ENCODE peak calls at places on chromosomes 11 and 22, in ten cellular contexts. One of them, this sample, is unnamed. For H3K36me3, the result is how much of the 10 kb centered on the place peaks cover.

GRCh38 chr11:107689317-107690202 is 22.3 kb downstream of the SLN start:
- DNase-seq in lung: peak
- DNase-seq in tibial artery: no peak
- DNase-seq in body of pancreas: peak
- DNase-seq in esophagus squamous epithelium: no peak
- DNase-seq in MM.1S: peak
- DNase-seq in upper lobe of right lung: peak
- DNase-seq in kidney epithelial cell: no peak
- DNase-seq in RWPE2: no peak
- DNase-seq in kidney: no peak
- DNase-seq in this sample: peak

GRCh38 chr11:128814856-128815705 is 52.0 kb downstream of the KCNJ1 start:
- DNase-seq in lung: no peak
- DNase-seq in tibial artery: no peak
- DNase-seq in body of pancreas: peak
- DNase-seq in esophagus squamous epithelium: no peak
- DNase-seq in MM.1S: no peak
- DNase-seq in upper lobe of right lung: no peak
- DNase-seq in kidney epithelial cell: peak
- DNase-seq in RWPE2: no peak
- DNase-seq in kidney: no peak
- DNase-seq in this sample: no peak

GRCh38 chr11:762421-763072 is 14.7 kb downstream of the GATD1 start:
- DNase-seq in lung: peak
- DNase-seq in tibial artery: peak
- DNase-seq in body of pancreas: peak
- DNase-seq in esophagus squamous epithelium: no peak
- DNase-seq in MM.1S: no peak
- DNase-seq in upper lobe of right lung: no peak
- DNase-seq in kidney epithelial cell: no peak
- DNase-seq in RWPE2: peak
- DNase-seq in kidney: peak
- DNase-seq in this sample: no peak

GRCh38 chr11:33910261-33910959 is 18.5 kb upstream of the LMO2 start:
- DNase-seq in lung: no peak
- DNase-seq in tibial artery: no peak
- DNase-seq in body of pancreas: no peak
- DNase-seq in esophagus squamous epithelium: no peak
- DNase-seq in MM.1S: no peak
- DNase-seq in upper lobe of right lung: no peak
- DNase-seq in kidney epithelial cell: no peak
- DNase-seq in RWPE2: no peak
- DNase-seq in kidney: no peak
- DNase-seq in this sample: no peak

GRCh38 chr11:130201026-130201425 is 41.4 kb downstream of the ST14 start:
- DNase-seq in lung: no peak
- DNase-seq in tibial artery: no peak
- DNase-seq in body of pancreas: no peak
- DNase-seq in esophagus squamous epithelium: no peak
- DNase-seq in MM.1S: no peak
- DNase-seq in upper lobe of right lung: no peak
- DNase-seq in kidney epithelial cell: no peak
- DNase-seq in RWPE2: no peak
- DNase-seq in kidney: peak
- DNase-seq in this sample: no peak

GRCh38 chr11:72436667-72437066 is 2.3 kb upstream of the CLPB start:
- DNase-seq in lung: no peak
- DNase-seq in tibial artery: no peak
- DNase-seq in body of pancreas: no peak
- DNase-seq in esophagus squamous epithelium: no peak
- DNase-seq in MM.1S: no peak
- DNase-seq in upper lobe of right lung: no peak
- DNase-seq in kidney epithelial cell: no peak
- DNase-seq in RWPE2: no peak
- DNase-seq in kidney: no peak
- DNase-seq in this sample: no peak

GRCh38 chr11:33290319-33290718 is 33.1 kb downstream of the HIPK3 start:
- DNase-seq in lung: no peak
- DNase-seq in tibial artery: no peak
- DNase-seq in body of pancreas: no peak
- DNase-seq in esophagus squamous epithelium: no peak
- DNase-seq in MM.1S: no peak
- DNase-seq in upper lobe of right lung: no peak
- DNase-seq in kidney epithelial cell: no peak
- DNase-seq in RWPE2: no peak
- DNase-seq in kidney: no peak
- DNase-seq in this sample: no peak

GRCh38 chr11:74169736-74170458 is 905 bp downstream of the C2CD3 start:
- DNase-seq in lung: no peak
- DNase-seq in tibial artery: no peak
- DNase-seq in body of pancreas: no peak
- DNase-seq in esophagus squamous epithelium: no peak
- DNase-seq in MM.1S: no peak
- DNase-seq in upper lobe of right lung: no peak
- DNase-seq in kidney epithelial cell: no peak
- DNase-seq in RWPE2: no peak
- DNase-seq in kidney: no peak
- DNase-seq in this sample: no peak

GRCh38 chr11:113477321-113477720 is 2.1 kb upstream of the DRD2 start:
- DNase-seq in lung: no peak
- DNase-seq in tibial artery: no peak
- DNase-seq in body of pancreas: no peak
- DNase-seq in esophagus squamous epithelium: no peak
- DNase-seq in MM.1S: no peak
- DNase-seq in upper lobe of right lung: no peak
- DNase-seq in kidney epithelial cell: no peak
- DNase-seq in RWPE2: no peak
- DNase-seq in kidney: no peak
- DNase-seq in this sample: no peak

GRCh38 chr11:120208777-120209176 is 2.1 kb upstream of the OAF start:
- DNase-seq in lung: peak
- DNase-seq in tibial artery: no peak
- DNase-seq in body of pancreas: peak
- DNase-seq in esophagus squamous epithelium: no peak
- DNase-seq in MM.1S: no peak
- DNase-seq in upper lobe of right lung: no peak
- DNase-seq in kidney epithelial cell: no peak
- DNase-seq in RWPE2: no peak
- DNase-seq in kidney: no peak
- DNase-seq in this sample: no peak

GRCh38 chr11:63837027-63837688 is 1.8 kb upstream of the MARK2 start:
- DNase-seq in lung: peak
- DNase-seq in tibial artery: peak
- DNase-seq in body of pancreas: peak
- DNase-seq in esophagus squamous epithelium: no peak
- DNase-seq in MM.1S: peak
- DNase-seq in upper lobe of right lung: peak
- DNase-seq in kidney epithelial cell: no peak
- DNase-seq in RWPE2: no peak
- DNase-seq in kidney: peak
- DNase-seq in this sample: peak

GRCh38 chr22:33088418-33088817 is 30.2 kb upstream of the SYN3 start:
- DNase-seq in lung: no peak
- DNase-seq in tibial artery: no peak
- DNase-seq in body of pancreas: no peak
- DNase-seq in esophagus squamous epithelium: no peak
- DNase-seq in MM.1S: no peak
- DNase-seq in upper lobe of right lung: no peak
- DNase-seq in kidney epithelial cell: no peak
- DNase-seq in RWPE2: no peak
- DNase-seq in kidney: no peak
- DNase-seq in this sample: no peak

GRCh38 chr22:33082221-33082620 is 24.0 kb upstream of the SYN3 start:
- DNase-seq in lung: no peak
- DNase-seq in tibial artery: no peak
- DNase-seq in body of pancreas: no peak
- DNase-seq in esophagus squamous epithelium: no peak
- DNase-seq in MM.1S: no peak
- DNase-seq in upper lobe of right lung: no peak
- DNase-seq in kidney epithelial cell: no peak
- DNase-seq in RWPE2: no peak
- DNase-seq in kidney: no peak
- DNase-seq in this sample: no peak

GRCh38 chr22:33083212-33083611 is 25.0 kb upstream of the SYN3 start:
- DNase-seq in lung: no peak
- DNase-seq in tibial artery: no peak
- DNase-seq in body of pancreas: no peak
- DNase-seq in esophagus squamous epithelium: no peak
- DNase-seq in MM.1S: peak
- DNase-seq in upper lobe of right lung: no peak
- DNase-seq in kidney epithelial cell: no peak
- DNase-seq in RWPE2: no peak
- DNase-seq in kidney: no peak
- DNase-seq in this sample: no peak
- TF ChIP-seq CTCF in lung: no peak
- TF ChIP-seq CTCF in tibial artery: no peak
- TF ChIP-seq CTCF in body of pancreas: no peak
- TF ChIP-seq CTCF in esophagus squamous epithelium: no peak
- TF ChIP-seq CTCF in MM.1S: peak
- TF ChIP-seq CTCF in upper lobe of right lung: peak
- TF ChIP-seq CTCF in kidney epithelial cell: no peak
- TF ChIP-seq CTCF in RWPE2: peak
- TF ChIP-seq CTCF in kidney: no peak
- TF ChIP-seq CTCF in this sample: peak

DNA sequence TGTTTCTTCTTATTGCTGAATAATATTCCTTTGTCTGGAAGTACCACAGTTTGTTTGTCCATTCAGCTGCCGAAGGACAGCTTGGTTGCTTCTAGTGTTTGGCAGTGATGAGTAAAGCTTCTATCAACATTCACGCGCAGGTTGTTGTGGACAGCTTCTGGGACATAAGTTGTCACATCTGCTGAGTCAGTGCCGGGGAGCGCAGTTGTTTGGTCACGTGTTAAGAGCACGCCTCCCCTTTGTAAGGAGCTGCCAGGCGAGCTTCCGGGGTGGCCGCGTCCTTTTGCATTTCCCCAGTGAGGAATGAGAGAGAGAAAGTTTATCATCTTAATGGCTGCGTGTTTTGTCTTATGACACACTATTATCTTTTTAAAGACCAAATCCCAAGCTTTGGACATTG is 30.3 kb downstream of the SAMM50 start:
- DNase-seq in lung: no peak
- DNase-seq in tibial artery: no peak
- DNase-seq in body of pancreas: no peak
- DNase-seq in esophagus squamous epithelium: no peak
- DNase-seq in MM.1S: no peak
- DNase-seq in upper lobe of right lung: no peak
- DNase-seq in kidney epithelial cell: no peak
- DNase-seq in RWPE2: no peak
- DNase-seq in kidney: no peak
- DNase-seq in this sample: no peak
- H3K36me3 ChIP-seq in lung: under half
- H3K36me3 ChIP-seq in tibial artery: half or more
- H3K36me3 ChIP-seq in body of pancreas: under half
- H3K36me3 ChIP-seq in esophagus squamous epithelium: under half
- H3K36me3 ChIP-seq in MM.1S: under half
- H3K36me3 ChIP-seq in upper lobe of right lung: half or more
- H3K36me3 ChIP-seq in kidney epithelial cell: under half
- H3K36me3 ChIP-seq in RWPE2: half or more
- H3K36me3 ChIP-seq in kidney: under half
- H3K36me3 ChIP-seq in this sample: under half

DNA sequence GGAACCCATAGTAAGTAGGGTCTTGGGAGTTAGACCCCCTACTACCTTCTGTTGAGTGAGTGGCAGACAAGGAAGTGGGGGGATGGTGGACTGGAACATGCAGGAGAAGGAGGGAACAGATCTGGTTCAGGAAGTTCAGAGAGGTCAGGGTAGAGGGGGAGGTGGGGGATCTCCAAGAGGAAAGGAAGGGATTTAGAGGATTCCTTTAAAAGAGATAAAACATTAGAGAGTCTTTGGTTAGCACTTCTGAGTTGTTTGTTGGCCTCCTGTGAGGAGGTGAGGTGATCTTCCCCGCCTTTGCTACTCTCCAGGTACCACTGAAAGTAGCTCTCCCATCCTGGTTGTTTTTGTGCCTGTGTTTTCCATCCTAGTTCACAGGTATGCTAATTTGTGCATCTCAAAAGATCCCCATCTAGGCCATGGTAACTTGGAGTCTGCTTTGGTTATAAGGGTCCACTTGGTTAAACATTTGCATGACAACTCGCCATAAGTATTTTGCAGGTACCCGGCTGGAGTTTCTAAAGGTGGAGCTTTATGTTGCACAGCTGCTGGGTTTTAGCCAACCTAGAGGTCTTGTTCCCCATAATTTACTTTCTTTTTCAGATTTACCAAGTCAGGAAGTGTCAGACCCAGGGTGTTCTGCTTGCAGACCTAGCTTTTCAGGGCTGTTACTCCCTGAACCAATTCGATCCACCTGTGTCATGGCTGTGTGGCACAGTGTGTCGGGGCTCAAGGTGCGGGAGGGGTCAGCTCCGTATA is 79.3 kb upstream of the SORL1 start:
- DNase-seq in lung: no peak
- DNase-seq in tibial artery: no peak
- DNase-seq in body of pancreas: no peak
- DNase-seq in esophagus squamous epithelium: no peak
- DNase-seq in MM.1S: peak
- DNase-seq in upper lobe of right lung: no peak
- DNase-seq in kidney epithelial cell: no peak
- DNase-seq in RWPE2: no peak
- DNase-seq in kidney: no peak
- DNase-seq in this sample: no peak
- H3K4me3 ChIP-seq in lung: no peak
- H3K4me3 ChIP-seq in tibial artery: no peak
- H3K4me3 ChIP-seq in body of pancreas: no peak
- H3K4me3 ChIP-seq in esophagus squamous epithelium: no peak
- H3K4me3 ChIP-seq in MM.1S: no peak
- H3K4me3 ChIP-seq in upper lobe of right lung: no peak
- H3K4me3 ChIP-seq in kidney epithelial cell: no peak
- H3K4me3 ChIP-seq in RWPE2: no peak
- H3K4me3 ChIP-seq in kidney: no peak
- H3K4me3 ChIP-seq in this sample: no peak

DNA sequence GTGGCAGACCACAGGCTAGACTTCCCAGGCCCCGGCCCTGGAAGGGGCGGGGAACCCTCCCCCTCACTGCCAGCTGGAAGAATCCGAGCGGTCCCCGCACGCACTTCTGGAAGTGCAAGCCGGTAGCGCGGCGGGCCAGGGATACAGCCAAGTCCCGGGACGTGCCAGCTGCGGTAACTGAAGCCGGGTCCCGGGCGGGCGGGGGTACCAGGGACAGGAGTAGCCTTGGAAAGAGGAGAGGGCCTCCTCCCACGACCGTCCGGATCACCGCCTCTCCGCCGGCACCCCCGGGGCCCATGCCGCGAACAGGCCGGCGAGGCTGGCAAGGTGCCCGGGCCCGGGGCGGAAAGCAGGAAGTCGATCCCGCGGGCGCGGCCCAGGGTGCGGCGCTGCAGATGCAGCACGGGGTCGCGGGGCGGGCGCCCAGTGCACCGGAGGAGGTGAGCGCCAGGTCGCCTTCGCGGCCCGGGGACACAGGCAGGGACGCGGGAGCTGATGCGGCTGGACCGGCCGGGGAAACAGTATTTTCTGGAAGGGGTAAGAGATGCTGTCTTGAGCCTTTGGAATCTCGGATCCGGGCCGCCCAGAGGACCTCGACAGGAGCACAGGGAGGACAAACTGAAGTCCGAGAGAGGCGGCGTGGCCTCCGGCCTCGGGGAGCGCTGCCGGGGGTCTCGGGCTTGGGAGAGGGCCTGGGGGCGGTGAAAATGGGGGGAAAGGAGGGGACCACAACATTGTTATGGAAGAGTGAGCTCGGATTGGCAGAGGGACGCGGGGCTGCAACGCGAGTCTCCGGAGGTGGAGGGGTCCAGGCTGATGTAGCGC is 756 bp upstream of the SLC35C1 start:
- DNase-seq in lung: peak
- DNase-seq in tibial artery: peak
- DNase-seq in body of pancreas: peak
- DNase-seq in esophagus squamous epithelium: no peak
- DNase-seq in MM.1S: peak
- DNase-seq in upper lobe of right lung: peak
- DNase-seq in kidney epithelial cell: no peak
- DNase-seq in RWPE2: peak
- DNase-seq in kidney: peak
- DNase-seq in this sample: peak
- TF ChIP-seq CTCF in lung: no peak
- TF ChIP-seq CTCF in tibial artery: no peak
- TF ChIP-seq CTCF in body of pancreas: no peak
- TF ChIP-seq CTCF in esophagus squamous epithelium: no peak
- TF ChIP-seq CTCF in MM.1S: no peak
- TF ChIP-seq CTCF in upper lobe of right lung: no peak
- TF ChIP-seq CTCF in kidney epithelial cell: no peak
- TF ChIP-seq CTCF in RWPE2: no peak
- TF ChIP-seq CTCF in kidney: no peak
- TF ChIP-seq CTCF in this sample: peak